ENCODE peak calls at places on chromosomes 6 and 20, in seven cellular contexts. O is heart right ventricle, P is mammary epithelial cell, R is tibial artery, Q is lower lobe of right lung, D is prostate gland, A is pancreas. M is an unnamed sample. For H3K4me1, the result is how much of the 10 kb centered on the place peaks cover.

GRCh38 chr6:167350731-167351655 is 26.1 kb downstream of the TTLL2 start:
- DNase-seq in P (peak), A (peak), D (peak), R (no peak), Q (peak), O (peak), M (peak)

GRCh38 chr20:62358171-62358719 is 8.9 kb downstream of the LAMA5 start:
- DNase-seq in P (no peak), D (peak), O (no peak), A (no peak), Q (no peak), R (peak), M (no peak)

GRCh38 chr6:132730560-132730959 is 16.7 kb upstream of the VNN1 start:
- DNase-seq in R (no peak), O (no peak), P (peak), A (no peak), D (no peak), Q (no peak), M (no peak)

GRCh38 chr20:40678286-40678835 is 10.7 kb downstream of the MAFB start:
- DNase-seq in A (no peak), D (no peak), Q (no peak), R (no peak), P (no peak), O (no peak), M (no peak)

GRCh38 chr6:108452725-108453195 is 108.0 kb upstream of the FOXO3 start:
- DNase-seq in A (no peak), P (no peak), O (peak), Q (no peak), D (no peak), R (no peak), M (no peak)

GRCh38 chr6:170221753-170222400 is 69.0 kb downstream of the DLL1 start:
- DNase-seq in O (peak), A (peak), D (peak), R (peak), Q (peak), P (no peak), M (peak)

GRCh38 chr20:34439168-34439567 is 76.1 kb downstream of the ITCH start:
- DNase-seq in O (no peak), R (no peak), P (no peak), Q (no peak), A (no peak), D (no peak), M (no peak)

GRCh38 chr20:39004508-39004907 is 42.4 kb downstream of the DHX35 start:
- DNase-seq in R (no peak), P (peak), A (no peak), Q (peak), D (no peak), O (no peak), M (no peak)

GRCh38 chr20:3473944-3474343 is 3.1 kb downstream of the ATRN start:
- DNase-seq in P (no peak), Q (no peak), D (no peak), A (no peak), R (no peak), O (no peak), M (no peak)

GRCh38 chr6:160328447-160328846 is 19.7 kb upstream of the SLC22A3 start:
- DNase-seq in O (no peak), Q (no peak), A (no peak), D (no peak), R (peak), P (no peak), M (no peak)

GRCh38 chr6:24882835-24883555 is 52.8 kb downstream of the RIPOR2 start:
- DNase-seq in A (no peak), R (no peak), D (no peak), O (no peak), Q (no peak), P (no peak), M (no peak)

GRCh38 chr20:50185426-50185825 is 5.2 kb upstream of the CEBPB start:
- DNase-seq in Q (no peak), O (no peak), R (no peak), P (no peak), A (no peak), D (no peak), M (no peak)

GRCh38 chr6:87436435-87436834 is 28.7 kb downstream of the CFAP206 start:
- DNase-seq in Q (no peak), R (no peak), O (peak), D (peak), P (peak), A (peak), M (no peak)

GRCh38 chr6:137571854-137572253 is 77.7 kb upstream of the OLIG3 start:
- DNase-seq in R (no peak), O (no peak), Q (no peak), D (no peak), A (no peak), P (peak), M (no peak)

GRCh38 chr6:145801021-145801420 is 13.6 kb downstream of the FBXO30 start:
- DNase-seq in O (no peak), P (no peak), A (no peak), R (no peak), Q (no peak), D (no peak), M (no peak)

GRCh38 chr20:46826343-46826984 is 68.2 kb upstream of the EYA2 start:
- DNase-seq in R (no peak), A (no peak), Q (no peak), O (no peak), D (no peak), P (peak), M (no peak)

GRCh38 chr6:158206740-158207451 is 38.7 kb downstream of the GTF2H5 start:
- DNase-seq in A (no peak), O (no peak), R (no peak), Q (no peak), D (no peak), P (no peak), M (no peak)

GRCh38 chr6:119349341-119350201 is at the start of gene MAN1A1:
- DNase-seq in A (peak), R (peak), P (peak), O (peak), D (peak), Q (peak), M (peak)

GRCh38 chr6:139037490-139037889 is 8.9 kb downstream of the ABRACL start:
- DNase-seq in P (no peak), O (peak), A (no peak), R (no peak), D (no peak), Q (no peak), M (no peak)

GRCh38 chr6:52641826-52642225 is 29.1 kb upstream of the TMEM14A start:
- DNase-seq in Q (no peak), A (no peak), P (no peak), O (no peak), R (no peak), D (no peak), M (no peak)

GRCh38 chr6:167695831-167696230 is 130.9 kb upstream of the AFDN start:
- DNase-seq in R (no peak), P (no peak), Q (no peak), D (no peak), A (no peak), O (no peak), M (no peak)

GRCh38 chr6:36345681-36346417 is 9.2 kb upstream of the BNIP5 start:
- DNase-seq in D (no peak), O (no peak), A (no peak), P (no peak), Q (no peak), R (no peak), M (no peak)

GRCh38 chr6:44034391-44034861 is 92.8 kb downstream of the MRPL14 start:
- DNase-seq in Q (peak), R (peak), P (peak), D (no peak), O (no peak), A (no peak), M (peak)

GRCh38 chr6:113385020-113385431 is 472.1 kb upstream of the MARCKS start:
- DNase-seq in Q (no peak), O (no peak), A (no peak), D (no peak), R (no peak), P (no peak), M (no peak)

GRCh38 chr6:41965429-41966213 is 24.0 kb upstream of the CCND3 start:
- DNase-seq in R (peak), D (no peak), A (no peak), O (no peak), P (no peak), Q (no peak), M (no peak)

GRCh38 chr6:13729891-13730290 is 18.3 kb upstream of the RANBP9 start:
- DNase-seq in R (no peak), D (no peak), P (peak), O (no peak), Q (no peak), A (no peak), M (no peak)

GRCh38 chr6:44303842-44304241 is 9.3 kb downstream of the AARS2 start:
- DNase-seq in P (no peak), O (no peak), R (peak), Q (no peak), D (no peak), A (no peak), M (no peak)

GRCh38 chr20:46293084-46293483 is 15.2 kb downstream of the CDH22 start:
- DNase-seq in A (no peak), Q (no peak), R (no peak), D (no peak), P (peak), O (no peak), M (peak)

GRCh38 chr20:50634191-50634590 is 57.2 kb downstream of the RIPOR3 start:
- DNase-seq in A (no peak), R (no peak), D (no peak), P (no peak), O (no peak), Q (no peak), M (no peak)

GRCh38 chr20:37943501-37944455 is 40.9 kb downstream of the VSTM2L start:
- DNase-seq in R (peak), O (no peak), A (no peak), P (no peak), Q (no peak), D (no peak), M (no peak)

GRCh38 chr20:13995841-13996240 is 525 bp downstream of the MACROD2 start:
- DNase-seq in Q (peak), P (peak), D (peak), O (peak), R (peak), A (peak), M (no peak)

GRCh38 chr6:99789767-99790166 is 183.1 kb downstream of the PRDM13 start:
- DNase-seq in A (no peak), R (no peak), P (no peak), D (no peak), O (no peak), Q (no peak), M (no peak)

GRCh38 chr6:27114792-27115191 is 132.7 kb upstream of the PRSS16 start:
- DNase-seq in D (no peak), Q (no peak), R (no peak), P (no peak), O (no peak), A (no peak), M (no peak)

GRCh38 chr6:167811040-167811439 is 15.7 kb upstream of the AFDN start:
- DNase-seq in Q (no peak), P (no peak), D (no peak), O (no peak), A (no peak), R (no peak), M (no peak)

GRCh38 chr20:35461620-35462019 is 6.2 kb downstream of the CEP250 start:
- DNase-seq in P (no peak), O (no peak), A (no peak), R (no peak), D (no peak), Q (no peak), M (no peak)

GRCh38 chr6:35050291-35050987 is 90.7 kb downstream of the TCP11 start:
- DNase-seq in D (no peak), O (no peak), P (no peak), A (no peak), R (peak), Q (no peak), M (no peak)

GRCh38 chr6:35050988-35051330 is 90.2 kb downstream of the TCP11 start:
- DNase-seq in Q (no peak), R (peak), D (no peak), O (no peak), P (no peak), A (no peak), M (no peak)

GRCh38 chr6:35048631-35049083 is 92.5 kb downstream of the TCP11 start:
- DNase-seq in O (peak), P (no peak), A (peak), R (peak), Q (no peak), D (no peak), M (no peak)

GRCh38 chr6:35049346-35049745 is 91.8 kb downstream of the TCP11 start:
- DNase-seq in A (no peak), D (no peak), R (peak), Q (no peak), O (no peak), P (no peak), M (no peak)

GRCh38 chr6:35049885-35050284 is 91.3 kb downstream of the TCP11 start:
- DNase-seq in O (peak), R (peak), D (no peak), A (peak), Q (no peak), P (no peak), M (no peak)
- H3K4me3 ChIP-seq in O (no peak), R (no peak), D (no peak), A (no peak), Q (no peak), P (no peak), M (no peak)

GRCh38 chr6:7137335-7138106 is 29.8 kb downstream of the RREB1 start:
- DNase-seq in R (peak), Q (no peak), O (peak), D (no peak), A (peak), P (peak), M (peak)
- H3K4me1 ChIP-seq in R (under half), Q (half or more), O (half or more), D (under half), A (half or more), P (under half), M (under half)

GRCh38 chr20:25252226-25252625 is 4.3 kb downstream of the PYGB start:
- DNase-seq in R (peak), Q (no peak), O (no peak), P (no peak), A (no peak), D (no peak), M (no peak)

GRCh38 chr20:25249198-25249931 is 1.5 kb downstream of the PYGB start:
- DNase-seq in R (peak), O (no peak), P (no peak), A (no peak), Q (no peak), D (peak), M (no peak)

GRCh38 chr20:25251558-25251957 is 3.7 kb downstream of the PYGB start:
- DNase-seq in P (no peak), O (no peak), R (peak), Q (no peak), D (no peak), A (no peak), M (no peak)

GRCh38 chr20:25251019-25251418 is 3.1 kb downstream of the PYGB start:
- DNase-seq in P (no peak), R (no peak), A (no peak), Q (no peak), D (no peak), O (no peak), M (no peak)

GRCh38 chr20:25250508-25250907 is 2.6 kb downstream of the PYGB start:
- DNase-seq in R (peak), D (no peak), A (no peak), O (no peak), P (no peak), Q (no peak), M (no peak)
- H3K4me3 ChIP-seq in R (peak), D (peak), A (no peak), O (peak), P (peak), Q (no peak), M (no peak)

GRCh38 chr20:1327827-1328679 is 886 bp downstream of the SDCBP2 start:
- DNase-seq in Q (no peak), R (peak), O (peak), A (no peak), P (no peak), D (no peak), M (peak)

GRCh38 chr20:1330075-1330830 is 1.3 kb upstream of the SDCBP2 start:
- DNase-seq in A (peak), R (peak), D (no peak), P (no peak), Q (no peak), O (peak), M (peak)

GRCh38 chr20:1331101-1331500 is 2.2 kb upstream of the SDCBP2 start:
- DNase-seq in R (no peak), D (no peak), P (no peak), O (no peak), A (no peak), Q (no peak), M (peak)

GRCh38 chr20:1327241-1327653 is 1.7 kb downstream of the SDCBP2 start:
- DNase-seq in R (peak), Q (peak), P (no peak), A (no peak), O (peak), D (no peak), M (peak)

GRCh38 chr20:1328680-1329330 is at the start of gene SDCBP2:
- DNase-seq in D (peak), Q (peak), P (peak), R (peak), O (peak), A (peak), M (peak)
- H3K4me1 ChIP-seq in D (under half), Q (half or more), P (half or more), R (under half), O (half or more), A (under half), M (half or more)

DNA sequence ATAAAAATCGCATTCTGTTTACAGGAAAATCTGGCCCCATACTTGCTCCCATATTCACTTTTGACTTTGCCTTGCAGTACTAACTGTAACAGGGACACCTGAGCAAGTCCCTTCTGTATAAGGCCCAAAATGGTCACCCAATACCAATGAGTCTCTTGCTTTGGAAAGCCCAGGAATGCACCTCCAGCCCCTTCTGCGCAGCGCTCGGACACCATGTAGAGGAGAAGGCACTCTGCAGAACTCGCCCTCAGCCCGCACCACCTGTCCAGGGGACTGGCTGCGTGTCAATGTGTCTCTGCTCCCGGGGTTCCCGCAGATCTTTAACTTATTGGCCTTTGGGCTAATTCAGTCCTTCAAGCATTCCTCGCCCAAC is 746 bp upstream of the PRND start:
- DNase-seq in A (no peak), D (no peak), O (no peak), R (no peak), P (no peak), Q (no peak), M (peak)
- H3K4me3 ChIP-seq in A (no peak), D (no peak), O (no peak), R (no peak), P (no peak), Q (no peak), M (no peak)

DNA sequence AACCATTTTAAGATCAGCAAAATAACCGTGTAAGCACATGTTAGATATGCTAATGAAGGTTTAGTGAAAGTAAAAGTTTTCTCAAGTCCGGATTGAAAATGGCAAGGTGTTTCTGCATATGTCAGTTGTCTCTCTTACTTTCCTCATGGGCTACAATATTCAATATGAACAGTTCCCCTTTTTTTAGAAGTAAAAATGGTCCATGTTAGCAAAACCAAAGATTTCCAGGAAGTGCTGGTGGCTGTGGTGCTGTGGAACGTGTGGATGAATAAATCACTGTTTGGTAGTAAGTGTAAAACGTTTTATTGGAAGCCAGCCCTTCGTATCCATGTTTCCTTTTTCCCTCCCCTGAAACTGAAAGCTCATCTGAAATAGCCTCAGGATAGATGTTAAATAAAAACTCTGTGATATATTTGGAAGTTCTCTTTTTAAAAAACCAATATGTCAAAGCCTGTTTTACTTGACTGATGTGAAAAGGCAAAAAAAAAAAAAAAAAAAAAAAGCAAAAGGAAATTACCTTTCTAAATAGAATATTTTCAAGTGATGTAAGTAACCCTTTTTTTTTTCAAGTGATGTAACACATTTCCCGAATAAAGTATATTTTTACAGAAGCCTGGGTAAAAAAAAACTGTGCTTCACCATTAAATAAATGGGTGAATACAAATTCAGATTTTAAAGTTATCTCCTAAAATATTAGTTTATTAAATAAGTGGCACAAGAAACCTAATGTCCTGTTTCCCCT is 41.9 kb downstream of the PLEKHG1 start:
- DNase-seq in R (no peak), Q (no peak), P (peak), D (no peak), A (no peak), O (no peak), M (no peak)
- H3K4me1 ChIP-seq in R (under half), Q (under half), P (under half), D (under half), A (under half), O (under half), M (half or more)

GRCh38 chr6:8195040-8195713 is 92.8 kb upstream of the EEF1E1 start:
- DNase-seq in A (no peak), Q (no peak), R (no peak), O (no peak), P (no peak), D (no peak), M (no peak)
- H3K4me3 ChIP-seq in A (no peak), Q (no peak), R (no peak), O (no peak), P (no peak), D (no peak), M (no peak)